ENCODE peak calls at places on chromosomes 13 and 19, in four cellular contexts. One of them, this sample, is unnamed.

GRCh38 chr19:19997656-19998268 is 41.5 kb downstream of the ZNF682 start:
- DNase-seq in HepG2: no peak
- DNase-seq in A549: no peak
- DNase-seq in GM12878: no peak
- DNase-seq in this sample: peak; percentile 81

GRCh38 chr13:31444266-31444862 is 244.6 kb downstream of the B3GLCT start:
- DNase-seq in HepG2: no peak
- DNase-seq in A549: no peak
- DNase-seq in GM12878: no peak
- DNase-seq in this sample: no peak

GRCh38 chr19:367963-368623 is 23.5 kb upstream of the MIER2 start:
- DNase-seq in GM12878: no peak
- DNase-seq in HepG2: no peak
- DNase-seq in A549: no peak
- DNase-seq in this sample: no peak

GRCh38 chr19:57830071-57830602 is at the start of gene ZNF587B:
- DNase-seq in HepG2: peak; percentile 47
- DNase-seq in A549: peak; percentile 45
- DNase-seq in GM12878: no peak
- DNase-seq in this sample: peak; percentile 99

GRCh38 chr13:74443623-74444022 is 309.4 kb upstream of the KLF12 start:
- DNase-seq in HepG2: no peak
- DNase-seq in GM12878: no peak
- DNase-seq in A549: peak; percentile 32
- DNase-seq in this sample: no peak

GRCh38 chr13:113400621-113401451 is 36.9 kb upstream of the GRTP1 start:
- DNase-seq in HepG2: no peak
- DNase-seq in A549: no peak
- DNase-seq in GM12878: no peak
- DNase-seq in this sample: no peak

GRCh38 chr19:18464646-18465045 is 26.7 kb upstream of the ISYNA1 start:
- DNase-seq in HepG2: peak; percentile 80
- DNase-seq in GM12878: no peak
- DNase-seq in A549: peak; percentile 59
- DNase-seq in this sample: no peak

GRCh38 chr13:25117312-25117711 is 21.4 kb downstream of the PABPC3 start:
- DNase-seq in A549: no peak
- DNase-seq in GM12878: no peak
- DNase-seq in HepG2: no peak
- DNase-seq in this sample: no peak

GRCh38 chr19:36113895-36114762 is 546 bp downstream of the POLR2I start:
- DNase-seq in HepG2: no peak
- DNase-seq in A549: peak; percentile 67
- DNase-seq in GM12878: no peak
- DNase-seq in this sample: peak; percentile 83

GRCh38 chr13:20161275-20161950 is 561 bp upstream of the GJA3 start:
- DNase-seq in HepG2: no peak
- DNase-seq in GM12878: no peak
- DNase-seq in A549: no peak
- DNase-seq in this sample: peak; percentile 50

GRCh38 chr19:32702010-32702409 is 10.4 kb downstream of the NUDT19 start:
- DNase-seq in HepG2: peak; percentile 62
- DNase-seq in GM12878: no peak
- DNase-seq in A549: no peak
- DNase-seq in this sample: peak; percentile 30

GRCh38 chr19:11821474-11821873 is 7.4 kb downstream of the ZNF440 start:
- DNase-seq in HepG2: no peak
- DNase-seq in GM12878: no peak
- DNase-seq in A549: no peak
- DNase-seq in this sample: no peak

GRCh38 chr13:26307701-26308100 is 53.8 kb downstream of the CDK8 start:
- DNase-seq in HepG2: no peak
- DNase-seq in A549: no peak
- DNase-seq in GM12878: no peak
- DNase-seq in this sample: no peak

GRCh38 chr19:41239363-41239762 is 20.3 kb downstream of the AXL start:
- DNase-seq in GM12878: no peak
- DNase-seq in A549: no peak
- DNase-seq in HepG2: no peak
- DNase-seq in this sample: no peak

GRCh38 chr19:4284176-4284958 is 5.3 kb downstream of the SHD start:
- DNase-seq in HepG2: peak; percentile 81
- DNase-seq in A549: peak; percentile 84
- DNase-seq in GM12878: no peak
- DNase-seq in this sample: peak; percentile 98

GRCh38 chr19:10044390-10044789 is 31.1 kb downstream of the RDH8 start:
- DNase-seq in A549: peak; percentile 47
- DNase-seq in HepG2: no peak
- DNase-seq in GM12878: no peak
- DNase-seq in this sample: no peak

GRCh38 chr19:34502582-34503545 is 21.3 kb downstream of the WTIP start:
- DNase-seq in A549: no peak
- DNase-seq in HepG2: no peak
- DNase-seq in GM12878: no peak
- DNase-seq in this sample: no peak

GRCh38 chr13:44796597-44797517 is 192.4 kb downstream of the NUFIP1 start:
- DNase-seq in HepG2: no peak
- DNase-seq in A549: no peak
- DNase-seq in GM12878: no peak
- DNase-seq in this sample: no peak

GRCh38 chr19:5115771-5116202 is 146.9 kb downstream of the KDM4B start:
- DNase-seq in A549: no peak
- DNase-seq in HepG2: peak; percentile 66
- DNase-seq in GM12878: no peak
- DNase-seq in this sample: no peak

GRCh38 chr19:44660081-44660480 is 11.2 kb upstream of the CEACAM19 start:
- DNase-seq in GM12878: no peak
- DNase-seq in A549: no peak
- DNase-seq in HepG2: no peak
- DNase-seq in this sample: no peak

GRCh38 chr19:1163934-1164683 is 10.0 kb downstream of the SBNO2 start:
- DNase-seq in GM12878: no peak
- DNase-seq in A549: no peak
- DNase-seq in HepG2: no peak
- DNase-seq in this sample: no peak

GRCh38 chr13:40379794-40380608 is 286.4 kb downstream of the FOXO1 start:
- DNase-seq in HepG2: no peak
- DNase-seq in A549: no peak
- DNase-seq in GM12878: no peak
- DNase-seq in this sample: peak; percentile 72

GRCh38 chr13:29730253-29730652 is 120.2 kb downstream of the UBL3 start:
- DNase-seq in GM12878: no peak
- DNase-seq in HepG2: no peak
- DNase-seq in A549: no peak
- DNase-seq in this sample: peak; percentile 27

GRCh38 chr13:69769637-69770036 is 338.0 kb upstream of the ATXN8OS start:
- DNase-seq in HepG2: no peak
- DNase-seq in A549: no peak
- DNase-seq in GM12878: no peak
- DNase-seq in this sample: peak; percentile 23

GRCh38 chr19:48670699-48671455 is 1.9 kb downstream of the NTN5 start:
- DNase-seq in A549: no peak
- DNase-seq in HepG2: no peak
- DNase-seq in GM12878: no peak
- DNase-seq in this sample: no peak

GRCh38 chr13:100789968-100790367 is 115.4 kb upstream of the TMTC4 start:
- DNase-seq in GM12878: no peak
- DNase-seq in A549: no peak
- DNase-seq in HepG2: no peak
- DNase-seq in this sample: no peak

GRCh38 chr19:13681509-13681908 is 82.8 kb upstream of the MRI1 start:
- DNase-seq in A549: no peak
- DNase-seq in GM12878: no peak
- DNase-seq in HepG2: no peak
- DNase-seq in this sample: no peak

GRCh38 chr13:45231722-45232121 is 30.9 kb upstream of the KCTD4 start:
- DNase-seq in A549: no peak
- DNase-seq in HepG2: no peak
- DNase-seq in GM12878: no peak
- DNase-seq in this sample: no peak

GRCh38 chr13:48892311-48892710 is 83.4 kb upstream of the FNDC3A start:
- DNase-seq in GM12878: no peak
- DNase-seq in HepG2: peak; percentile 14
- DNase-seq in A549: peak; percentile 69
- DNase-seq in this sample: no peak

GRCh38 chr19:17307876-17308377 is 1.4 kb upstream of the DDA1 start:
- DNase-seq in HepG2: no peak
- DNase-seq in A549: no peak
- DNase-seq in GM12878: no peak
- DNase-seq in this sample: no peak

GRCh38 chr19:35555301-35556005 is 8.0 kb downstream of the ATP4A start:
- DNase-seq in GM12878: no peak
- DNase-seq in A549: peak; percentile 86
- DNase-seq in HepG2: peak; percentile 56
- DNase-seq in this sample: peak; percentile 84

GRCh38 chr19:35714601-35715354 is 3.0 kb upstream of the KMT2B start:
- DNase-seq in HepG2: peak; percentile 33
- DNase-seq in A549: peak; percentile 39
- DNase-seq in GM12878: no peak
- DNase-seq in this sample: peak; percentile 68

GRCh38 chr19:7213628-7214328 is 80.4 kb downstream of the INSR start:
- DNase-seq in HepG2: no peak
- DNase-seq in A549: no peak
- DNase-seq in GM12878: no peak
- DNase-seq in this sample: no peak

GRCh38 chr19:7216373-7216902 is 77.8 kb downstream of the INSR start:
- DNase-seq in HepG2: no peak
- DNase-seq in A549: no peak
- DNase-seq in GM12878: no peak
- DNase-seq in this sample: no peak

GRCh38 chr19:7214329-7215089 is 79.7 kb downstream of the INSR start:
- DNase-seq in GM12878: no peak
- DNase-seq in HepG2: peak; percentile 77
- DNase-seq in A549: no peak
- DNase-seq in this sample: no peak

GRCh38 chr19:7211191-7211988 is 82.8 kb downstream of the INSR start:
- DNase-seq in A549: no peak
- DNase-seq in HepG2: no peak
- DNase-seq in GM12878: no peak
- DNase-seq in this sample: no peak

GRCh38 chr19:7215176-7215575 is 79.0 kb downstream of the INSR start:
- DNase-seq in GM12878: no peak
- DNase-seq in A549: no peak
- DNase-seq in HepG2: no peak
- DNase-seq in this sample: no peak
- H3K27ac ChIP-seq in GM12878: peak overlapping the region; percentile 34
- H3K27ac ChIP-seq in A549: no peak overlapping the region
- H3K27ac ChIP-seq in HepG2: peak overlapping the region; percentile 58
- H3K27ac ChIP-seq in this sample: no peak overlapping the region

DNA sequence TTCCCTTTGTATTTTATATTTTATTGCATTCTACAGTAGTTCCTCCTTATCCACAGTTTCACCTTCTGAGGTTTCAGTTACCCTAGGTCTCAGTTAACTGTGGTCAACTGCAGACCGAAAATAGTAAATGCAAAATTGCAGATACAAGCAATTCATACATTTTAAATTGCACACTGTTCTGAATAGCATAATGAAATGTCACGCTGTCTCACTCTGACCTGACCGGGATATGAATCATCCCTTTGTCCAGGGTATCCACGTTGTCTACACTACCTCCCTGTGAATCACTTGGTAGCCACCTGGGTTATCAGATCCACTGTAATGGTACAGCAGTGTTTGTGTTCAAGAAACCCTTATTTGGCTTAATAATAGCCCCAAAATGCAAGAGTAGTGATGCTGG is 325.0 kb downstream of the DNAJC15 start:
- DNase-seq in A549: peak; percentile 11
- DNase-seq in GM12878: no peak
- DNase-seq in HepG2: no peak
- DNase-seq in this sample: no peak
- TF ChIP-seq JUNB in A549: no peak
- TF ChIP-seq JUNB in GM12878: no peak
- TF ChIP-seq JUNB in HepG2: no peak
- TF ChIP-seq JUNB in this sample: no peak

GRCh38 chr19:6232567-6232966 is 47.2 kb downstream of the MLLT1 start:
- DNase-seq in GM12878: no peak
- DNase-seq in A549: no peak
- DNase-seq in HepG2: no peak
- DNase-seq in this sample: no peak

GRCh38 chr19:6234527-6234926 is 45.2 kb downstream of the MLLT1 start:
- DNase-seq in GM12878: no peak
- DNase-seq in A549: no peak
- DNase-seq in HepG2: no peak
- DNase-seq in this sample: no peak

GRCh38 chr19:6233827-6234511 is 45.8 kb downstream of the MLLT1 start:
- DNase-seq in HepG2: no peak
- DNase-seq in A549: no peak
- DNase-seq in GM12878: no peak
- DNase-seq in this sample: no peak

GRCh38 chr19:6235031-6235951 is 44.5 kb downstream of the MLLT1 start:
- DNase-seq in A549: no peak
- DNase-seq in HepG2: no peak
- DNase-seq in GM12878: no peak
- DNase-seq in this sample: no peak

GRCh38 chr19:6233051-6233826 is 46.5 kb downstream of the MLLT1 start:
- DNase-seq in HepG2: no peak
- DNase-seq in GM12878: no peak
- DNase-seq in A549: no peak
- DNase-seq in this sample: no peak
- H3K27ac ChIP-seq in HepG2: no peak overlapping the region
- H3K27ac ChIP-seq in GM12878: no peak overlapping the region
- H3K27ac ChIP-seq in A549: no peak overlapping the region
- H3K27ac ChIP-seq in this sample: no peak overlapping the region

GRCh38 chr13:42849200-42849599 is 67.8 kb downstream of the FAM216B start:
- DNase-seq in A549: no peak
- DNase-seq in HepG2: no peak
- DNase-seq in GM12878: no peak
- DNase-seq in this sample: no peak

GRCh38 chr13:42852102-42852501 is 70.7 kb downstream of the FAM216B start:
- DNase-seq in GM12878: no peak
- DNase-seq in HepG2: no peak
- DNase-seq in A549: no peak
- DNase-seq in this sample: no peak

GRCh38 chr13:42847891-42848663 is 66.7 kb downstream of the FAM216B start:
- DNase-seq in A549: no peak
- DNase-seq in GM12878: no peak
- DNase-seq in HepG2: no peak
- DNase-seq in this sample: no peak
- TF ChIP-seq JUNB in A549: no peak
- TF ChIP-seq JUNB in GM12878: no peak
- TF ChIP-seq JUNB in HepG2: no peak
- TF ChIP-seq JUNB in this sample: no peak

GRCh38 chr19:49879243-49879960 is 1.9 kb downstream of the TBC1D17 start:
- DNase-seq in HepG2: no peak
- DNase-seq in A549: peak; percentile 73
- DNase-seq in GM12878: no peak
- DNase-seq in this sample: no peak
- H3K27ac ChIP-seq in HepG2: no peak overlapping the region
- H3K27ac ChIP-seq in A549: peak overlapping the region; percentile 98
- H3K27ac ChIP-seq in GM12878: no peak overlapping the region
- H3K27ac ChIP-seq in this sample: peak overlapping the region; percentile 96